ENCODE peak calls at places on chromosomes 12 and 14, in eight cellular contexts. One of them, this sample, is unnamed. For H3K4me1, the result is how much of the 10 kb centered on the place peaks cover.

GRCh38 chr12:62933220-62933870 is 1.6 kb downstream of the PPM1H start:
- DNase-seq in heart left ventricle: peak
- DNase-seq in breast epithelium: no peak
- DNase-seq in endodermal cell: peak
- DNase-seq in Peyer's patch: no peak
- DNase-seq in heart right ventricle: peak
- DNase-seq in A549: peak
- DNase-seq in lung: peak
- DNase-seq in this sample: peak

GRCh38 chr14:60848066-60848465 is 113.5 kb downstream of the MNAT1 start:
- DNase-seq in heart left ventricle: no peak
- DNase-seq in breast epithelium: no peak
- DNase-seq in endodermal cell: no peak
- DNase-seq in Peyer's patch: no peak
- DNase-seq in heart right ventricle: no peak
- DNase-seq in A549: peak
- DNase-seq in lung: no peak
- DNase-seq in this sample: no peak

GRCh38 chr12:31465002-31465401 is 125.9 kb downstream of the DENND5B start:
- DNase-seq in heart left ventricle: no peak
- DNase-seq in breast epithelium: no peak
- DNase-seq in endodermal cell: no peak
- DNase-seq in Peyer's patch: no peak
- DNase-seq in heart right ventricle: no peak
- DNase-seq in A549: no peak
- DNase-seq in lung: no peak
- DNase-seq in this sample: no peak

GRCh38 chr12:100229036-100229635 is 28.5 kb downstream of the ACTR6 start:
- DNase-seq in heart left ventricle: no peak
- DNase-seq in breast epithelium: no peak
- DNase-seq in endodermal cell: peak
- DNase-seq in Peyer's patch: no peak
- DNase-seq in heart right ventricle: no peak
- DNase-seq in A549: peak
- DNase-seq in lung: no peak
- DNase-seq in this sample: no peak

GRCh38 chr14:90513151-90514014 is 116.6 kb downstream of the CALM1 start:
- DNase-seq in heart left ventricle: peak
- DNase-seq in breast epithelium: peak
- DNase-seq in endodermal cell: peak
- DNase-seq in Peyer's patch: peak
- DNase-seq in heart right ventricle: peak
- DNase-seq in A549: peak
- DNase-seq in lung: peak
- DNase-seq in this sample: peak

GRCh38 chr12:98475565-98475908 is 39.9 kb upstream of the TMPO start:
- DNase-seq in heart left ventricle: no peak
- DNase-seq in breast epithelium: no peak
- DNase-seq in endodermal cell: no peak
- DNase-seq in Peyer's patch: no peak
- DNase-seq in heart right ventricle: no peak
- DNase-seq in A549: no peak
- DNase-seq in lung: no peak
- DNase-seq in this sample: no peak

GRCh38 chr14:88488897-88489296 is 65.9 kb downstream of the PTPN21 start:
- DNase-seq in heart left ventricle: no peak
- DNase-seq in breast epithelium: no peak
- DNase-seq in endodermal cell: no peak
- DNase-seq in Peyer's patch: no peak
- DNase-seq in heart right ventricle: no peak
- DNase-seq in A549: no peak
- DNase-seq in lung: no peak
- DNase-seq in this sample: no peak

GRCh38 chr14:93395227-93395626 is 35.5 kb upstream of the UNC79 start:
- DNase-seq in heart left ventricle: no peak
- DNase-seq in breast epithelium: no peak
- DNase-seq in endodermal cell: no peak
- DNase-seq in Peyer's patch: no peak
- DNase-seq in heart right ventricle: no peak
- DNase-seq in A549: no peak
- DNase-seq in lung: no peak
- DNase-seq in this sample: no peak

GRCh38 chr14:75069811-75070145 is 337 bp downstream of the ZC2HC1C start:
- DNase-seq in heart left ventricle: no peak
- DNase-seq in breast epithelium: no peak
- DNase-seq in endodermal cell: no peak
- DNase-seq in Peyer's patch: no peak
- DNase-seq in heart right ventricle: no peak
- DNase-seq in A549: no peak
- DNase-seq in lung: no peak
- DNase-seq in this sample: no peak

GRCh38 chr12:25949343-25949742 is 9.1 kb upstream of the RASSF8 start:
- DNase-seq in heart left ventricle: no peak
- DNase-seq in breast epithelium: no peak
- DNase-seq in endodermal cell: peak
- DNase-seq in Peyer's patch: no peak
- DNase-seq in heart right ventricle: no peak
- DNase-seq in A549: no peak
- DNase-seq in lung: no peak
- DNase-seq in this sample: no peak

GRCh38 chr12:116615141-116615861 is 56.1 kb downstream of the MAP1LC3B2 start:
- DNase-seq in heart left ventricle: no peak
- DNase-seq in breast epithelium: no peak
- DNase-seq in endodermal cell: no peak
- DNase-seq in Peyer's patch: no peak
- DNase-seq in heart right ventricle: no peak
- DNase-seq in A549: no peak
- DNase-seq in lung: no peak
- DNase-seq in this sample: no peak

GRCh38 chr12:104175726-104176247 is 37.8 kb upstream of the NFYB start:
- DNase-seq in heart left ventricle: no peak
- DNase-seq in breast epithelium: no peak
- DNase-seq in endodermal cell: no peak
- DNase-seq in Peyer's patch: no peak
- DNase-seq in heart right ventricle: no peak
- DNase-seq in A549: no peak
- DNase-seq in lung: peak
- DNase-seq in this sample: no peak

GRCh38 chr12:104177663-104178501 is 37.7 kb upstream of the TXNRD1 start:
- DNase-seq in heart left ventricle: peak
- DNase-seq in breast epithelium: peak
- DNase-seq in endodermal cell: no peak
- DNase-seq in Peyer's patch: peak
- DNase-seq in heart right ventricle: peak
- DNase-seq in A549: peak
- DNase-seq in lung: peak
- DNase-seq in this sample: no peak

GRCh38 chr12:104180389-104180788 is 35.2 kb upstream of the TXNRD1 start:
- DNase-seq in heart left ventricle: no peak
- DNase-seq in breast epithelium: no peak
- DNase-seq in endodermal cell: no peak
- DNase-seq in Peyer's patch: no peak
- DNase-seq in heart right ventricle: no peak
- DNase-seq in A549: peak
- DNase-seq in lung: no peak
- DNase-seq in this sample: no peak

GRCh38 chr12:104181313-104181712 is 34.3 kb upstream of the TXNRD1 start:
- DNase-seq in heart left ventricle: no peak
- DNase-seq in breast epithelium: no peak
- DNase-seq in endodermal cell: peak
- DNase-seq in Peyer's patch: no peak
- DNase-seq in heart right ventricle: no peak
- DNase-seq in A549: peak
- DNase-seq in lung: no peak
- DNase-seq in this sample: no peak

DNA sequence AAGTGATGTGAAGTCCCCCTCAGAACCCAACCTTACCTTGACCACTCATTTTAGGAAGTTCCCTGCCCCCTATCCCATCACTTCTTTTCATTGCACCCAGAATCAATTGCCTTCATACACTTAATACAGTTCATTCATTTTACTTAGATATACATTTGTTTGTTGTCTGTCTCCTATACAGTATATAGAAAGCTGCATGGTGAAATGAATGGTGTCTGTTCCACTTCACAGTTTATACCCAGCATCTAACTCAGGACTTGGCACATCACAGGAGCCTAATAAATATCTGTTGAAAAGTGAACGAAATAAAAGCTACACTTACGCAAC is 38.3 kb upstream of the TXNRD1 start:
- DNase-seq in heart left ventricle: no peak
- DNase-seq in breast epithelium: no peak
- DNase-seq in endodermal cell: no peak
- DNase-seq in Peyer's patch: no peak
- DNase-seq in heart right ventricle: no peak
- DNase-seq in A549: no peak
- DNase-seq in lung: no peak
- DNase-seq in this sample: no peak
- H3K4me1 ChIP-seq in heart left ventricle: under half
- H3K4me1 ChIP-seq in breast epithelium: under half
- H3K4me1 ChIP-seq in endodermal cell: under half
- H3K4me1 ChIP-seq in Peyer's patch: under half
- H3K4me1 ChIP-seq in heart right ventricle: under half
- H3K4me1 ChIP-seq in A549: half or more
- H3K4me1 ChIP-seq in lung: under half
- H3K4me1 ChIP-seq in this sample: under half

GRCh38 chr14:68947802-68948201 is 31.3 kb downstream of the ACTN1 start:
- DNase-seq in heart left ventricle: peak
- DNase-seq in breast epithelium: no peak
- DNase-seq in endodermal cell: no peak
- DNase-seq in Peyer's patch: peak
- DNase-seq in heart right ventricle: peak
- DNase-seq in A549: peak
- DNase-seq in lung: no peak
- DNase-seq in this sample: no peak
- H3K27ac ChIP-seq in heart left ventricle: peak
- H3K27ac ChIP-seq in breast epithelium: peak
- H3K27ac ChIP-seq in endodermal cell: no peak
- H3K27ac ChIP-seq in Peyer's patch: peak
- H3K27ac ChIP-seq in heart right ventricle: peak
- H3K27ac ChIP-seq in A549: peak
- H3K27ac ChIP-seq in lung: peak
- H3K27ac ChIP-seq in this sample: no peak

GRCh38 chr12:49538740-49539403 is at the start of gene KCNH3:
- DNase-seq in heart left ventricle: peak
- DNase-seq in breast epithelium: peak
- DNase-seq in endodermal cell: peak
- DNase-seq in Peyer's patch: peak
- DNase-seq in heart right ventricle: peak
- DNase-seq in A549: peak
- DNase-seq in lung: peak
- DNase-seq in this sample: peak

GRCh38 chr12:49535921-49536525 is 2.8 kb upstream of the KCNH3 start:
- DNase-seq in heart left ventricle: no peak
- DNase-seq in breast epithelium: no peak
- DNase-seq in endodermal cell: peak
- DNase-seq in Peyer's patch: no peak
- DNase-seq in heart right ventricle: no peak
- DNase-seq in A549: no peak
- DNase-seq in lung: no peak
- DNase-seq in this sample: no peak

GRCh38 chr12:49536526-49537195 is 2.2 kb upstream of the KCNH3 start:
- DNase-seq in heart left ventricle: no peak
- DNase-seq in breast epithelium: no peak
- DNase-seq in endodermal cell: peak
- DNase-seq in Peyer's patch: no peak
- DNase-seq in heart right ventricle: no peak
- DNase-seq in A549: no peak
- DNase-seq in lung: no peak
- DNase-seq in this sample: no peak

GRCh38 chr12:49537709-49538601 is 875 bp upstream of the KCNH3 start:
- DNase-seq in heart left ventricle: no peak
- DNase-seq in breast epithelium: no peak
- DNase-seq in endodermal cell: peak
- DNase-seq in Peyer's patch: no peak
- DNase-seq in heart right ventricle: no peak
- DNase-seq in A549: no peak
- DNase-seq in lung: no peak
- DNase-seq in this sample: no peak

DNA sequence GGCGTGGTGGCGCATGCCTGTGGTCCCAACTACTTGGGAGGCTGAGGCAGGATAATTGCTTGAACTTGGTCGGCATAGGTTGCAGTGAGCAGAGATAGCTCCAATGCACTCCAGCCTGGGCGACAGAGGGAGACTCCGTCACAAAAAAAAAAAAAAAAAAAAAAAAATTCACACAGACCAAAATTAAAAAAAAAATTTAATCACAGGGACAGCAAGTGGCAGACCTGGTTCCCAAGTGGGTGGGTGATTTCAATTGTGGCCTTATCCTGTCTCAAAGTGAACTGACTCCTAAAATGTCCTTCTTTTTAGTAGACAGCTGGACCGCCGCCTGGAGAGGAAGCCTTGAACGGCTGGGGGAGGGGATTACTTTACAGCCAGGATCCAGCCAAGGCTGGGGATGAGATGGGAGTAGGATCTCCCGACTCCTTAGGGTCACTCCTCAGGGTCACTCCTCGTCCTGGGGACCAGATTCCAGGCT is 1.6 kb upstream of the KCNH3 start:
- DNase-seq in heart left ventricle: no peak
- DNase-seq in breast epithelium: no peak
- DNase-seq in endodermal cell: peak
- DNase-seq in Peyer's patch: no peak
- DNase-seq in heart right ventricle: no peak
- DNase-seq in A549: no peak
- DNase-seq in lung: no peak
- DNase-seq in this sample: no peak
- H3K4me3 ChIP-seq in heart left ventricle: peak
- H3K4me3 ChIP-seq in breast epithelium: peak
- H3K4me3 ChIP-seq in endodermal cell: peak
- H3K4me3 ChIP-seq in Peyer's patch: peak
- H3K4me3 ChIP-seq in heart right ventricle: peak
- H3K4me3 ChIP-seq in A549: peak
- H3K4me3 ChIP-seq in lung: no peak
- H3K4me3 ChIP-seq in this sample: no peak

GRCh38 chr12:45204757-45205156 is 11.1 kb upstream of the ANO6 start:
- DNase-seq in heart left ventricle: no peak
- DNase-seq in breast epithelium: no peak
- DNase-seq in endodermal cell: no peak
- DNase-seq in Peyer's patch: no peak
- DNase-seq in heart right ventricle: no peak
- DNase-seq in A549: no peak
- DNase-seq in lung: no peak
- DNase-seq in this sample: no peak

GRCh38 chr12:45208604-45209487 is 7.0 kb upstream of the ANO6 start:
- DNase-seq in heart left ventricle: no peak
- DNase-seq in breast epithelium: no peak
- DNase-seq in endodermal cell: no peak
- DNase-seq in Peyer's patch: no peak
- DNase-seq in heart right ventricle: no peak
- DNase-seq in A549: peak
- DNase-seq in lung: no peak
- DNase-seq in this sample: no peak

GRCh38 chr12:45205165-45205825 is 10.6 kb upstream of the ANO6 start:
- DNase-seq in heart left ventricle: no peak
- DNase-seq in breast epithelium: no peak
- DNase-seq in endodermal cell: no peak
- DNase-seq in Peyer's patch: no peak
- DNase-seq in heart right ventricle: no peak
- DNase-seq in A549: no peak
- DNase-seq in lung: no peak
- DNase-seq in this sample: no peak

GRCh38 chr12:45200497-45201043 is 15.3 kb upstream of the ANO6 start:
- DNase-seq in heart left ventricle: no peak
- DNase-seq in breast epithelium: no peak
- DNase-seq in endodermal cell: no peak
- DNase-seq in Peyer's patch: no peak
- DNase-seq in heart right ventricle: no peak
- DNase-seq in A549: no peak
- DNase-seq in lung: no peak
- DNase-seq in this sample: no peak

GRCh38 chr12:45203767-45204166 is 12.1 kb upstream of the ANO6 start:
- DNase-seq in heart left ventricle: no peak
- DNase-seq in breast epithelium: no peak
- DNase-seq in endodermal cell: no peak
- DNase-seq in Peyer's patch: no peak
- DNase-seq in heart right ventricle: no peak
- DNase-seq in A549: no peak
- DNase-seq in lung: no peak
- DNase-seq in this sample: no peak
- H3K4me1 ChIP-seq in heart left ventricle: under half
- H3K4me1 ChIP-seq in breast epithelium: under half
- H3K4me1 ChIP-seq in endodermal cell: under half
- H3K4me1 ChIP-seq in Peyer's patch: under half
- H3K4me1 ChIP-seq in heart right ventricle: under half
- H3K4me1 ChIP-seq in A549: under half
- H3K4me1 ChIP-seq in lung: under half
- H3K4me1 ChIP-seq in this sample: under half

This sample was measured in pancreas.